ENCODE peak calls at places on chromosomes 16 and 17, in five cellular contexts. X is progenitor cell of endocrine pancreas, K is GM12865, B is cardiac muscle cell, J is left ventricle myocardium inferior. O is an unnamed sample.

GRCh38 chr17:38561416-38562214 is 44.1 kb downstream of the SRCIN1 start:
- DNase-seq in X (no peak), K (no peak), B (peak; percentile 48), J (no peak), O (no peak)

GRCh38 chr17:830381-830780 is 48.2 kb downstream of the MRM3 start:
- DNase-seq in X (no peak), K (no peak), B (no peak), J (no peak), O (no peak)

GRCh38 chr17:2214887-2215615 is 88.5 kb downstream of the SMG6 start:
- DNase-seq in X (no peak), K (peak; percentile 56), B (peak; percentile 68), J (peak; percentile 78), O (no peak)

GRCh38 chr17:65498831-65499230 is 62.6 kb downstream of the AXIN2 start:
- DNase-seq in X (no peak), K (no peak), B (no peak), J (no peak), O (no peak)

GRCh38 chr16:69513180-69513966 is 52.4 kb upstream of the NFAT5 start:
- DNase-seq in X (no peak), K (no peak), B (no peak), J (no peak), O (no peak)

GRCh38 chr17:77127735-77128361 is 12.9 kb upstream of the SEC14L1 start:
- DNase-seq in X (no peak), K (peak; percentile 52), B (no peak), J (peak; percentile 81), O (no peak)

GRCh38 chr16:10619271-10619849 is 39.0 kb upstream of the EMP2 start:
- DNase-seq in X (no peak), K (no peak), B (no peak), J (peak; percentile 58), O (no peak)

GRCh38 chr16:70161350-70161749 is 12.2 kb upstream of the CLEC18C start:
- DNase-seq in X (no peak), K (no peak), B (no peak), J (no peak), O (no peak)

GRCh38 chr16:2198283-2198682 is 1.9 kb upstream of the CASKIN1 start:
- DNase-seq in X (no peak), K (no peak), B (no peak), J (no peak), O (no peak)

GRCh38 chr17:61579961-61580360 is 11.1 kb downstream of the NACA2 start:
- DNase-seq in X (no peak), K (no peak), B (no peak), J (no peak), O (no peak)

GRCh38 chr17:69335018-69335417 is 8.1 kb upstream of the ABCA5 start:
- DNase-seq in X (no peak), K (peak; percentile 47), B (peak; percentile 23), J (no peak), O (no peak)

GRCh38 chr16:4894276-4895150 is 42.4 kb downstream of the PPL start:
- DNase-seq in X (no peak), K (peak; percentile 7), B (no peak), J (no peak), O (no peak)

GRCh38 chr17:5437721-5438317 is 1.1 kb downstream of the C1QBP start:
- DNase-seq in X (no peak), K (no peak), B (no peak), J (no peak), O (no peak)

GRCh38 chr16:88537864-88538263 is 32.3 kb upstream of the ZC3H18 start:
- DNase-seq in X (no peak), K (no peak), B (no peak), J (no peak), O (no peak)

GRCh38 chr17:40932608-40933007 is 4.8 kb downstream of the KRT23 start:
- DNase-seq in X (no peak), K (no peak), B (no peak), J (no peak), O (no peak)

GRCh38 chr17:44928950-44929720 is 13.8 kb upstream of the GFAP start:
- DNase-seq in X (no peak), K (no peak), B (no peak), J (peak; percentile 7), O (no peak)

GRCh38 chr17:3513305-3514035 is 37.7 kb downstream of the ASPA start:
- DNase-seq in X (no peak), K (no peak), B (no peak), J (no peak), O (peak; percentile 76)

GRCh38 chr16:86199182-86199581 is 300.2 kb downstream of the IRF8 start:
- DNase-seq in X (no peak), K (no peak), B (no peak), J (no peak), O (no peak)

GRCh38 chr16:86836503-86837125 is 258.3 kb downstream of the FOXL1 start:
- DNase-seq in X (no peak), K (no peak), B (no peak), J (no peak), O (no peak)

GRCh38 chr16:83715217-83715920 is 92.4 kb upstream of the HSBP1 start:
- DNase-seq in X (no peak), K (no peak), B (no peak), J (no peak), O (no peak)

GRCh38 chr17:18257268-18257681 is 1.3 kb downstream of the FLII start:
- DNase-seq in X (no peak), K (no peak), B (no peak), J (no peak), O (no peak)
- TF ChIP-seq CTCF in X (no peak), K (no peak), B (no peak), J (no peak), O (no peak)

DNA sequence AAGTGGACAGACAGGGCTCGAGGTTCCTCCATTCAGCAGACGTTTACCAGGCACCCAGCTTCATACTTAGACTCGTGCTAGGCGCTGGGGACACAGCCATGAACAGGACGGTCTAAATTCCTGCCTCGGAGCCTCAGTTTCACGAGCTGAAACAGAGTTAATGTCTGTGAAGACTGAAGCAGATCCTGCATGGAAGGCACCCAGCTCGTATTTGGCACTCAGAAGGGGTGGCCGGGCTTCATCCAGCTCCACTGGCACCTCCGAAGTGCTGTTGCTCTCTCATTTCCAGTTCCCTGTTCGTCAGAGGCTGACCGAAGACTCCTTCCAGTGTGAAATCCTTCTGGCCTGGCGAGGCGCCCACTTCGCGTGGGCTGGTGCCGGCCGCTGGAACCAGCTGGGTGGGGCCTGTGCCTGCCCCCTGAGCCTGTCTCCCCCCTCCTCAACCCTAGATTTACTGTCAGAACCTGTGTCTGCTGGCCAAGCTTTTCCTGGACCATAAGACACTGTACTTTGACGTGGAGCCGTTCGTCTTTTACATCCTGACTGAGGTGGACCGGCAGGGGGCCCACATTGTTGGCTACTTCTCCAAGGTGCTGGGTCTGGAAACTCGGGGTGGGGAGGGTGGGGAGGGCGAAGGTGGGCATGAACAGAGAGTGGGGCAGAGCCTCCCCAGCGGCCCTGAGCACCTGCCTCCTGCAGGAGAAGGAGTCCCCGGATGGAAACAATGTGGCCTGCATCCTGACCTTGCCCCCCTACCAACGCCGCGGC is 5.8 kb downstream of the PRSS8 start:
- DNase-seq in X (no peak), K (no peak), B (no peak), J (peak; percentile 58), O (no peak)
- TF ChIP-seq CTCF in X (no peak), K (no peak), B (no peak), J (no peak), O (no peak)

GRCh38 chr17:56913000-56913866 is 616 bp downstream of the TRIM25 start:
- DNase-seq in X (peak; percentile 27), K (no peak), B (peak; percentile 24), J (no peak), O (peak; percentile 79)

GRCh38 chr17:56908061-56908542 is 5.7 kb downstream of the TRIM25 start:
- DNase-seq in X (no peak), K (peak; percentile 87), B (no peak), J (peak; percentile 65), O (peak; percentile 70)

GRCh38 chr17:56912105-56912999 is 1.5 kb downstream of the TRIM25 start:
- DNase-seq in X (no peak), K (no peak), B (no peak), J (peak; percentile 37), O (peak; percentile 51)

GRCh38 chr17:56909742-56910508 is 3.9 kb downstream of the TRIM25 start:
- DNase-seq in X (no peak), K (no peak), B (no peak), J (no peak), O (no peak)

DNA sequence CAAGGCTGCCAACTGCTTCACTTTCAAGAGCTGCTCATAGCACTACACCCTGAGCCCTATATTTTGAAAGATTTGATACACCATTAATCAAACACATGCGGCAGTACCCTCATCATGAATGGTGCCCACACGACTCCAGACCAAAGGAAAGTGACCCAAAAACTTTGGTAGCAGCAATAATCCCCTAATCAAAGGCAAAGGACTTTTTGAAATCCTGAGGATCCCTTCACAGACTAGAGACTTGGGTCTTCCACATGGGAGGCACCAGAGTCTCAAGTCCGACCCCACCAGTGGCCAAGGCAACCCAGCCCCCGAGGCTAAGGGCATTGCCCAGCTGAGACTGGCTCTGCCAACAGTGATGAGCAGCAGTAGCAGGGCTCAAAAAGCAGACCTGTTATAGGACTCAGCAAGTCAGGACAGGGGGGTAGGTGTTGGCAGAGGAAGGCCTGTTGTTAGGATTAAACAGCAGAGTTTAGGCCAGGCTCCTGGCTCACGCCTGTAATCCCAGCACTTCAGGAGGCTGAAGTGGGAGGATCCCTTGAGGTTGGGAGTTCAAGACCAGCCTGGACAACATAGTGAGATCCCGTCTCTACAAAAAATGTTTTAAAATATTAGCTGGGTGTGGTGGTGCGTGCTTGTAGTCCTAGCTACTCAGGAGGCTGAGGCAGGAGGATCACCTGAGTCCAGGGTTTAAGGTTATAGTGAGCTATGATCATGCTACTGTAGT is 3.2 kb downstream of the TRIM25 start:
- DNase-seq in X (no peak), K (no peak), B (no peak), J (no peak), O (no peak)
- TF ChIP-seq CTCF in X (no peak), K (no peak), B (no peak), J (no peak), O (no peak)

GRCh38 chr16:65728172-65728571 is 606.3 kb upstream of the CDH11 start:
- DNase-seq in X (no peak), K (no peak), B (peak; percentile 34), J (no peak), O (no peak)

GRCh38 chr16:65717006-65717720 is 595.3 kb upstream of the CDH11 start:
- DNase-seq in X (no peak), K (peak; percentile 9), B (no peak), J (no peak), O (no peak)

GRCh38 chr16:65727534-65728137 is 605.8 kb upstream of the CDH11 start:
- DNase-seq in X (no peak), K (no peak), B (no peak), J (no peak), O (no peak)

GRCh38 chr16:65725156-65725845 is 603.4 kb upstream of the CDH11 start:
- DNase-seq in X (no peak), K (no peak), B (no peak), J (no peak), O (no peak)

GRCh38 chr16:65722429-65722828 is 600.6 kb upstream of the CDH11 start:
- DNase-seq in X (no peak), K (no peak), B (no peak), J (no peak), O (no peak)
- TF ChIP-seq CTCF in X (no peak), K (no peak), B (no peak), J (no peak), O (no peak)

GRCh38 chr17:57735707-57736106 is 9.4 kb downstream of the CCDC182 start:
- DNase-seq in X (no peak), K (peak; percentile 31), B (no peak), J (no peak), O (no peak)
- TF ChIP-seq CTCF in X (peak; percentile 53), K (peak; percentile 37), B (no peak), J (peak; percentile 49), O (peak; percentile 25)

GRCh38 chr17:16100737-16101400 is 101.2 kb downstream of the TTC19 start:
- DNase-seq in X (no peak), K (no peak), B (no peak), J (no peak), O (no peak)
- TF ChIP-seq CTCF in X (no peak), K (no peak), B (peak; percentile 40), J (no peak), O (no peak)

O was measured in osteocyte.